ENCODE peak calls at places on chromosomes 5 and 9, in four cellular contexts. H, J, T and Y are unnamed samples.

GRCh38 chr5:150512368-150512747 is 4.4 kb downstream of the NDST1 start:
- DNase-seq in H (peak; percentile 55), J (no peak), T (no peak), Y (no peak)

GRCh38 chr5:42632501-42632900 is 124.1 kb upstream of the CCDC152 start:
- DNase-seq in J (no peak), H (no peak), T (no peak), Y (no peak)

GRCh38 chr5:16160706-16161105 is 18.9 kb downstream of the MARCHF11 start:
- DNase-seq in T (no peak), J (no peak), H (no peak), Y (peak; percentile 24)

GRCh38 chr5:20572560-20572959 is 584.6 kb upstream of the CDH18 start:
- DNase-seq in H (no peak), T (no peak), J (no peak), Y (no peak)

GRCh38 chr9:85016389-85016997 is 347.0 kb downstream of the NTRK2 start:
- DNase-seq in T (no peak), H (no peak), J (no peak), Y (no peak)

GRCh38 chr9:138053996-138054752 is 176.6 kb downstream of the CACNA1B start:
- DNase-seq in H (peak; percentile 18), T (no peak), J (no peak), Y (no peak)

GRCh38 chr5:132498152-132498551 is 7.6 kb upstream of the IRF1 start:
- DNase-seq in T (no peak), J (no peak), H (peak; percentile 60), Y (no peak)

GRCh38 chr9:14661421-14662059 is 31.7 kb downstream of the ZDHHC21 start:
- DNase-seq in J (no peak), H (no peak), T (no peak), Y (no peak)

GRCh38 chr9:114627553-114627952 is 16.5 kb downstream of the TMEM268 start:
- DNase-seq in J (no peak), T (no peak), H (no peak), Y (no peak)

GRCh38 chr5:110055301-110055700 is 365.6 kb downstream of the MAN2A1 start:
- DNase-seq in T (no peak), H (no peak), J (no peak), Y (no peak)

GRCh38 chr9:127388856-127389238 is 8.1 kb upstream of the SLC2A8 start:
- DNase-seq in T (no peak), J (no peak), H (no peak), Y (no peak)

GRCh38 chr5:61416410-61416809 is 84.4 kb downstream of the ZSWIM6 start:
- DNase-seq in J (peak; percentile 27), H (no peak), T (no peak), Y (no peak)

GRCh38 chr5:167945542-167946384 is 345.7 kb upstream of the WWC1 start:
- DNase-seq in T (no peak), J (no peak), H (no peak), Y (no peak)

GRCh38 chr9:126419475-126419874 is 92.8 kb downstream of the MVB12B start:
- DNase-seq in J (no peak), T (no peak), H (no peak), Y (no peak)

GRCh38 chr5:145178667-145179523 is 656.2 kb downstream of the PRELID2 start:
- DNase-seq in J (no peak), T (no peak), H (no peak), Y (no peak)

GRCh38 chr5:59793000-59793399 is 100.5 kb downstream of the PDE4D start:
- DNase-seq in J (no peak), T (no peak), H (no peak), Y (no peak)

GRCh38 chr5:17118631-17119030 is 98.8 kb upstream of the BASP1 start:
- DNase-seq in H (peak; percentile 41), J (no peak), T (no peak), Y (peak; percentile 98)

GRCh38 chr5:142390303-142390840 is 65.6 kb upstream of the SPRY4 start:
- DNase-seq in H (no peak), J (no peak), T (no peak), Y (no peak)

GRCh38 chr9:121282309-121283071 is 14.5 kb downstream of the GSN start:
- DNase-seq in J (no peak), T (peak; percentile 96), H (peak; percentile 36), Y (no peak)

GRCh38 chr9:111955048-111955447 is 58.4 kb downstream of the UGCG start:
- DNase-seq in J (no peak), H (no peak), T (no peak), Y (no peak)

GRCh38 chr5:38800515-38800914 is 45.3 kb upstream of the OSMR start:
- DNase-seq in T (no peak), H (no peak), J (no peak), Y (no peak)

GRCh38 chr9:16445141-16445920 is 425.1 kb downstream of the BNC2 start:
- DNase-seq in J (no peak), H (no peak), T (no peak), Y (no peak)

GRCh38 chr5:123089971-123090640 is 1.1 kb downstream of the PRDM6 start:
- DNase-seq in J (no peak), H (no peak), T (no peak), Y (no peak)

GRCh38 chr9:109574061-109574882 is 76.2 kb upstream of the PTPN3 start:
- DNase-seq in J (no peak), H (no peak), T (peak; percentile 29), Y (peak; percentile 44)

GRCh38 chr9:91676042-91676441 is 252.4 kb upstream of the NFIL3 start:
- DNase-seq in T (peak; percentile 68), J (no peak), H (no peak), Y (no peak)

GRCh38 chr9:35569206-35569605 is 35.9 kb upstream of the TESK1 start:
- DNase-seq in T (no peak), J (no peak), H (no peak), Y (no peak)
- TF ChIP-seq POLR2AphosphoS5 in T (no peak), J (no peak), H (no peak), Y (no peak)

GRCh38 chr9:28805197-28805596 is 1231.9 kb upstream of the C9orf72 start:
- DNase-seq in H (no peak), J (no peak), T (no peak), Y (no peak)
- TF ChIP-seq POLR2AphosphoS5 in H (no peak), J (no peak), T (no peak), Y (no peak)

DNA sequence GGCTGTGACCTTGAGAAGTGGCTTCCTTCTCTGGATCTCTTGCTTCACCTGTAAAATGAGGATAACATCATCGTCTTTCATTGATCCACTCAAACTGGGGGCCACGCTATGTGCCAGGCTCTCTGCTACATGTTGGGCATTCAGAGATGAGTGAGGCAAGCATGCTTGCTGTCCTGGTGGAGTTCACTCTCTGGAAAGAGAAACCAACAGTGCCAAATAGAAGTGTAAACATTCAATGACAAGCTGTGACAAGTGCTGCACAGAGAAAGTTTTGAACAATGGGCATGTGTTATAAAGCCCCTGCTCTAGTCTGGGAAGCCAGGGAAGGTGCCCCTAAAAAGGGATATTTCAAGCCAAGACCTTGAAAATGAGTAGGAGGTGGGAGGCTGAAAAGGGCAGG is 50.9 kb upstream of the AFAP1L1 start:
- DNase-seq in T (no peak), J (no peak), H (no peak), Y (no peak)
- TF ChIP-seq POLR2AphosphoS5 in T (no peak), J (no peak), H (no peak), Y (no peak)

DNA sequence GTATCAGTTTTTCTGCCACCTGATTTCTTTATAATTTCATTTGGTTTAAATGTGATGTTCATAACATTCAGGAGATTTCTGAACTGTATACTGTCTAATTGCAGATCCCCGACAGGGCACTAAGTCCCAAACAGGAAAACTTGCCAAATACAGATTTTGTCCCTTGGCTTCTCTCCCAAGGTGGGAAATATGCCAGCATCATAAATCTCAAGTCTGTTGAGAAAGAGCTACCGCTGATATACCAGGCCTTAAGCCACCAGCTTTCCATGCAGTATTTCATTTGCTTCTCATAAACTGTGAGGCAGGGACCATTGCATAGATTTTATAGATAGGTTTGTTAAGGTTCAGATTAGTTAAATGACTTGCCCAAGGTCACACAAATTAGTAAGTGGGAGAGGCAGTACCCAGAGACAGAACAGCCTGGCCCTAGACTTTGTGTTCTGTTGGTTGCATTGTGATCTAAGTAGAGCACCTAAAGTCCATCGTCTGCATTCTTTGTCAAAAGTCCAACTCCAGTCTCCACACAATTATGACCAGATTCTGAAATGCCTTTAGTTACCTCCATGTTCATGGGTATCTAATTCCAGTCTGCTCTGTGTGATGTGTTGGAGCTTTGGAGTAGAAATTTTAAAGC is 16.2 kb downstream of the GPR21 start:
- DNase-seq in J (no peak), H (peak; percentile 36), T (no peak), Y (no peak)
- TF ChIP-seq POLR2AphosphoS5 in J (no peak), H (peak; percentile 36), T (no peak), Y (no peak)

GRCh38 chr9:77421506-77422265 is 226.4 kb downstream of the GNA14 start:
- DNase-seq in T (no peak), J (no peak), H (no peak), Y (no peak)

GRCh38 chr9:77424993-77425392 is 223.1 kb downstream of the GNA14 start:
- DNase-seq in J (no peak), H (no peak), T (no peak), Y (no peak)

GRCh38 chr9:77426712-77427111 is 221.4 kb downstream of the GNA14 start:
- DNase-seq in T (no peak), J (no peak), H (no peak), Y (no peak)

GRCh38 chr9:77422969-77423368 is 225.2 kb downstream of the GNA14 start:
- DNase-seq in H (no peak), T (no peak), J (no peak), Y (no peak)

DNA sequence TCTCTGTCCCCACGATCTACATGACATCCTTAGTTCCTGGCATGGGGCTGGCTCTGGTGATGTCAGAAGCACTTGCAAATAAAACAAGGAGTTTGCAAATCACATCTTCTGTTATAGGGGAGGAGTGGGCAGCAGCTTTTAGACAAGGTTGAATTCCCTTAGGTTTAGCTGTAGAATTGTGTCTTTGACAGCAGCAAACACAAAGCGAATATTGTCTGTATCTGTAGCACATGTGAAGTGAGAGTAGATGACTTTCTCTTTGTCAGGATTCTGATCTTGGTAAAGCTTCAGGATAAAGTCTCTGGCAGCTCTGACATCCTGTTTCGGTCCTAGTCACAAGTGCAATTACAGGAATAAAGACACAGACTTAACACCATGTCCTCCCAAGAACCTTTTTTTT is 224.3 kb downstream of the GNA14 start:
- DNase-seq in J (no peak), T (no peak), H (no peak), Y (no peak)
- TF ChIP-seq POLR2AphosphoS5 in J (no peak), T (no peak), H (no peak), Y (no peak)

DNA sequence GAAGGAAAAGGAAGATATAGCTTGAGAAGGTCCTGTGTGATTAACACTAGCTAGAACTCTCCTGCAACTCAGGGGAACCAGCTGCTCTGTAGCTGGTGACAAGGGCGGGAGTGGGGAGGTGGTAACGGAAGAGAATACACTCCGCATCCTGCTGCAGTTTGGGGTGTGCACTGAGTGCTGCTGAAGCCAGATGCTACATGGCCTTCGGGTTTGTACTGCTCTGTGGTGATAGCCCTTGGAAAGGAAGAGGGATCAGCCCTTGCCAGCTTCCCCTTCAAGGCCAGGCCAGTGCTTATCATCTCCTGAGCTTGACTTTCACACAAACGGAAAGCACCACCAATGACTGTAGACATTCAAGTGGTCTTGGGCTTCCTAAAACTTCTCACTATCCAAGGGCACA is 34.3 kb downstream of the FRMD3 start:
- DNase-seq in T (no peak), J (no peak), H (no peak), Y (no peak)
- TF ChIP-seq POLR2AphosphoS5 in T (no peak), J (no peak), H (no peak), Y (no peak)

GRCh38 chr9:18662320-18662719 is 188.4 kb downstream of the ADAMTSL1 start:
- DNase-seq in J (no peak), T (no peak), H (no peak), Y (no peak)

GRCh38 chr9:18658764-18659705 is 185.1 kb downstream of the ADAMTSL1 start:
- DNase-seq in H (no peak), J (no peak), T (no peak), Y (no peak)
- TF ChIP-seq POLR2AphosphoS5 in H (no peak), J (no peak), T (no peak), Y (no peak)